ENCODE peak calls at places on chromosomes 16 and 17, in eight cellular contexts. N, A, T, J, U, R, Q and P are unnamed samples.

GRCh38 chr17:49575524-49576120 is at the start of gene NXPH3:
- DNase-seq in T (no peak), J (peak), N (peak), R (peak), A (no peak), U (peak), Q (peak), P (peak)

GRCh38 chr17:80930335-80931040 is 61.2 kb upstream of the CHMP6 start:
- DNase-seq in R (no peak), U (no peak), J (no peak), N (no peak), T (no peak), Q (no peak), A (no peak), P (no peak)

GRCh38 chr16:48834576-48834975 is 224.6 kb upstream of the N4BP1 start:
- DNase-seq in R (no peak), Q (no peak), N (no peak), U (no peak), J (no peak), A (no peak), T (no peak), P (no peak)

GRCh38 chr17:44102845-44103622 is 20.4 kb downstream of the HDAC5 start:
- DNase-seq in U (no peak), T (no peak), Q (no peak), R (no peak), J (no peak), A (no peak), N (no peak), P (no peak)

GRCh38 chr17:61836266-61837174 is 26.8 kb downstream of the BRIP1 start:
- DNase-seq in J (no peak), N (no peak), R (no peak), U (no peak), T (no peak), A (no peak), Q (no peak), P (no peak)

GRCh38 chr16:85798901-85799496 is 345 bp downstream of the EMC8 start:
- DNase-seq in T (no peak), U (no peak), Q (peak), N (no peak), A (no peak), J (no peak), R (peak), P (peak)

GRCh38 chr17:77811521-77811920 is 147.0 kb upstream of the TNRC6C start:
- DNase-seq in U (no peak), Q (no peak), N (no peak), R (no peak), T (no peak), J (no peak), A (no peak), P (no peak)

GRCh38 chr17:78892936-78893379 is 10.0 kb downstream of the CEP295NL start:
- DNase-seq in R (no peak), J (no peak), U (no peak), N (no peak), T (no peak), Q (no peak), A (no peak), P (no peak)

GRCh38 chr16:49640606-49641005 is 215.3 kb downstream of the ZNF423 start:
- DNase-seq in J (no peak), U (no peak), A (no peak), Q (no peak), R (no peak), N (no peak), T (no peak), P (no peak)

GRCh38 chr16:4661661-4662060 is 31.7 kb upstream of the NUDT16L1 start:
- DNase-seq in N (no peak), J (no peak), A (no peak), R (no peak), U (peak), T (no peak), Q (no peak), P (no peak)

GRCh38 chr16:28895609-28896008 is 17.3 kb downstream of the ATP2A1 start:
- DNase-seq in U (no peak), Q (no peak), A (no peak), R (no peak), N (no peak), J (no peak), T (no peak), P (no peak)